ENCODE peak calls at places on chromosomes 4 and X, in seven cellular contexts. U is GM12892, R is GM12878, N is HepG2, A is SK-N-SH, I is K562, V is H1. C is an unnamed sample.

GRCh38 chr4:56469489-56470210 is 2.2 kb downstream of the SRP72 start:
- DNase-seq in U (no peak), R (no peak), N (no peak), A (no peak), I (no peak), V (no peak), C (no peak)

GRCh38 chrX:88937616-88938015 is 190.6 kb downstream of the CPXCR1 start:
- DNase-seq in U (no peak), R (no peak), N (no peak), A (no peak), I (no peak), V (no peak), C (no peak)

GRCh38 chr4:63937961-63938360 is 471.3 kb downstream of the TECRL start:
- DNase-seq in U (no peak), R (no peak), N (no peak), A (no peak), I (no peak), V (no peak), C (no peak)

GRCh38 chr4:188869581-188869980 is 730.3 kb downstream of the TRIML1 start:
- DNase-seq in U (no peak), R (no peak), N (no peak), A (no peak), I (no peak), V (no peak), C (no peak)

GRCh38 chr4:952881-953573 is 20.3 kb downstream of the DGKQ start:
- DNase-seq in U (peak), R (no peak), N (no peak), A (peak), I (no peak), V (no peak), C (peak)

GRCh38 chr4:129806986-129807385 is 711.0 kb downstream of the C4orf33 start:
- DNase-seq in U (no peak), R (no peak), N (no peak), A (no peak), I (no peak), V (no peak), C (no peak)

GRCh38 chr4:57071340-57071739 is 38.8 kb downstream of the IGFBP7 start:
- DNase-seq in U (no peak), R (no peak), N (no peak), A (no peak), I (no peak), V (no peak), C (no peak)

GRCh38 chr4:100367451-100367850 is 150.4 kb downstream of the EMCN start:
- DNase-seq in U (no peak), R (no peak), N (no peak), A (no peak), I (no peak), V (no peak), C (no peak)

GRCh38 chr4:180059216-180059881 is 2183.9 kb upstream of the TENM3 start:
- DNase-seq in U (peak), R (no peak), N (no peak), A (peak), I (no peak), V (peak), C (no peak)

GRCh38 chr4:38129452-38129830 is 169.2 kb downstream of the PTTG2 start:
- DNase-seq in U (no peak), R (no peak), N (no peak), A (no peak), I (no peak), V (no peak), C (no peak)

GRCh38 chr4:113673450-113673849 is 88.1 kb downstream of the CAMK2D start:
- DNase-seq in U (no peak), R (no peak), N (no peak), A (no peak), I (no peak), V (no peak), C (no peak)

GRCh38 chr4:140719022-140719421 is 37.2 kb downstream of the TBC1D9 start:
- DNase-seq in U (no peak), R (no peak), N (no peak), A (no peak), I (no peak), V (no peak), C (no peak)

GRCh38 chr4:5128569-5128968 is 77.3 kb downstream of the STK32B start:
- DNase-seq in U (no peak), R (no peak), N (no peak), A (no peak), I (no peak), V (no peak), C (no peak)

GRCh38 chrX:9729161-9729885 is 36.3 kb downstream of the GPR143 start:
- DNase-seq in U (no peak), R (no peak), N (peak), A (no peak), I (no peak), V (no peak), C (no peak)

GRCh38 chrX:114976321-114976720 is 41.1 kb downstream of the IL13RA2 start:
- DNase-seq in U (no peak), R (no peak), N (no peak), A (no peak), I (no peak), V (no peak), C (no peak)

GRCh38 chr4:176999943-177000543 is 207.3 kb upstream of the VEGFC start:
- DNase-seq in U (no peak), R (no peak), N (no peak), A (no peak), I (no peak), V (no peak), C (no peak)

GRCh38 chrX:111581086-111581485 is 69.6 kb downstream of the SERTM2 start:
- DNase-seq in U (no peak), R (no peak), N (no peak), A (no peak), I (no peak), V (no peak), C (no peak)

GRCh38 chr4:14177987-14178386 is 550.5 kb upstream of the BOD1L1 start:
- DNase-seq in U (no peak), R (peak), N (no peak), A (no peak), I (no peak), V (no peak), C (no peak)

GRCh38 chr4:156686120-156686519 is 285.5 kb downstream of the PDGFC start:
- DNase-seq in U (no peak), R (no peak), N (no peak), A (peak), I (no peak), V (no peak), C (no peak)

GRCh38 chr4:4216668-4217067 is 10.1 kb downstream of the OTOP1 start:
- DNase-seq in U (no peak), R (no peak), N (no peak), A (no peak), I (no peak), V (no peak), C (no peak)

GRCh38 chrX:151973851-151974335 is 583 bp downstream of the GABRE start:
- DNase-seq in U (no peak), R (no peak), N (no peak), A (peak), I (peak), V (no peak), C (no peak)

GRCh38 chr4:44861756-44862155 is 135.4 kb upstream of the GNPDA2 start:
- DNase-seq in U (no peak), R (no peak), N (no peak), A (no peak), I (no peak), V (no peak), C (no peak)

GRCh38 chr4:124135409-124135813 is 577.1 kb downstream of the ANKRD50 start:
- DNase-seq in U (no peak), R (no peak), N (no peak), A (no peak), I (no peak), V (no peak), C (no peak)

GRCh38 chr4:171582961-171583581 is 230.1 kb upstream of the GALNTL6 start:
- DNase-seq in U (no peak), R (no peak), N (no peak), A (no peak), I (no peak), V (no peak), C (no peak)

GRCh38 chr4:10715696-10716095 is 31.1 kb upstream of the CLNK start:
- DNase-seq in U (no peak), R (no peak), N (no peak), A (no peak), I (no peak), V (no peak), C (no peak)

GRCh38 chr4:158945529-158946108 is 157.3 kb upstream of the RAPGEF2 start:
- DNase-seq in U (no peak), R (no peak), N (no peak), A (no peak), I (no peak), V (no peak), C (no peak)

GRCh38 chr4:158946825-158947224 is 156.1 kb upstream of the RAPGEF2 start:
- DNase-seq in U (no peak), R (no peak), N (no peak), A (no peak), I (no peak), V (no peak), C (no peak)

GRCh38 chr4:158949094-158949493 is 153.8 kb upstream of the RAPGEF2 start:
- DNase-seq in U (no peak), R (no peak), N (no peak), A (no peak), I (no peak), V (no peak), C (no peak)

DNA sequence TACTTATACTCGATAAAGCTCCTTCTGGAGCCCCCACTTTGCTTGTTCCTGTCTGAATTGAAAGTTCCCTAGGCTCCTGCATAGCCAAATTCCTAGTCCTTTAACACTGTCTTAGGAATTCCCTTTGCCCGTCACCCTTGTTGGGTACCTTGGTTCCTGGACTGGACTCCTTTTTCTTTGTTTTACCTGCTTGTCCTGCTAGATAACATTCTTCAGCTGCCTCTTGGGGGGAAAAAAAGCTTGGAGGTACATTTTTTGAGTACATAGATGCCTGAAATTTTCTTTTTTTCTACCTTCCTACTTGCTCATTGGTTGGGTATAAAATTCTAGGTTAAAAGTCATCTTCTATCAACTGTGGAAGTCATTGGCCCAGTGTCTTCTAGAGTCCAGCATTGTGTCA is 154.8 kb upstream of the RAPGEF2 start:
- DNase-seq in U (no peak), R (no peak), N (no peak), A (no peak), I (no peak), V (no peak), C (no peak)
- TF ChIP-seq TAF1 in U (no peak), R (no peak), N (no peak), A (no peak), I (no peak), V (no peak), C (no peak)

DNA sequence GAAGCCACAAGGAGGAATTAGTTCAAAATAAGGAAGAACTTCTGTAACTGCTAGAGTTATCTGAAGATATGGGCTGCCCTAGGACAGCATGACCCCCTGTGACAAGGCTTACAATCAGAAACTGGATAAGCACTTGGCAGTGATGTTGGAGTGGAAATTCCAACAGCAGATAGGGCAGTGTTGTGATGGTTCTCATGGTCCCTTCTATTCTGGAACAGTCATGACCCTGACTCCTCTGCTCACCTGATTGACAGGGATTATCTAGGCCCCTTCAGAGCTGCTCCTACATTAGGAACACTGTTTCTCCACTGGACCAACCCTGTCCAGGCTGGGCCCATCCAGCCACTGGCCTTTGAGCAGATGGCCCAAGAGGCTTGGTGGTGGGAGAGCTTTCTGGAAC is 17.9 kb downstream of the NALF2 start:
- DNase-seq in U (no peak), R (no peak), N (no peak), A (no peak), I (no peak), V (no peak), C (no peak)
- TF ChIP-seq TAF1 in U (no peak), R (no peak), N (no peak), A (no peak), I (no peak), V (no peak), C (no peak)

GRCh38 chr4:54274786-54275503 is 45.9 kb downstream of the PDGFRA start:
- DNase-seq in U (no peak), R (no peak), N (no peak), A (no peak), I (no peak), V (no peak), C (no peak)

GRCh38 chr4:54281060-54281781 is 52.1 kb downstream of the PDGFRA start:
- DNase-seq in U (no peak), R (no peak), N (no peak), A (no peak), I (no peak), V (no peak), C (no peak)

GRCh38 chr4:54277691-54278090 is 48.6 kb downstream of the PDGFRA start:
- DNase-seq in U (no peak), R (peak), N (no peak), A (no peak), I (no peak), V (no peak), C (peak)

GRCh38 chr4:54274264-54274663 is 45.2 kb downstream of the PDGFRA start:
- DNase-seq in U (no peak), R (no peak), N (no peak), A (no peak), I (no peak), V (no peak), C (no peak)

DNA sequence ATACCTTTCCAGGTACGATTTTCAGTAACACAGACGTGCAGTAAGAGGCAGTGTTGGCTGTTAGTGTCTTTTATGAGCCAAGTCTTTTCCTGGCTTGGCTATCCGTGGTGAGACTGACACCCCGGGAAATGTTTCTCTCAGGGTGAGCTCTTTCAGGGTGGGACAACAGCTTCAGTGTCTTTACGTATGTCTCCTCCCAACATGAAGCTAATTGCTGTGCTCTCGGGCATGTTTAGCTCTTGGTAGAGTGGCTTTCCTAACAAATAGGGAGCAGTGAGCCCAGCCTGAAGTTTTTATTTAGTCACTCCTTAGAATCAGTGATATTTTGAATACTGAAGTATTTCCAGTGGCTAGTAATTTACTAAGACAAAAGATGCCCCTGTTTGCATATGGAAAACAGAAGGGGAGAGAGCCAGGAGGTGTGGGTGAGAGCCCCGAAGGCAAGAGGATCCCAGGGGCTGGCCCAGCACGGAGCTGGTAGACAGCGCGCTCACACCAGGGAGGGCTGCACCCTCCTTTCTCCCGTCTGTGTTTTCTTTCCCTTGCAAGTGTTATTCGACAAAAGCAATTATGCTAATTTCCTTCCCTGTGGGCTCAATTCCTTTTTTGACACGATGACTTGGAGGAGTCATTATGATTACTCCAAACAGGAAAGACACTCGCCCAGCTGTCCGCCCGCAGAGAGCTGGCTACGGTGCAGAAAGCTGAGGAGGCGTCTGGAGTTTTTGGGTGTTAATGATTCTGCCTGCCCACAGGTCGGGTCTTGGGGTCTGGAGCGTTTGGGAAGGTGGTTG is 47.7 kb downstream of the PDGFRA start:
- DNase-seq in U (no peak), R (no peak), N (no peak), A (no peak), I (no peak), V (peak), C (no peak)
- TF ChIP-seq TAF1 in U (no peak), R (no peak), N (no peak), A (no peak), I (no peak), V (no peak), C (no peak)

GRCh38 chrX:140066262-140066661 is 100.9 kb upstream of the CXorf66 start:
- DNase-seq in U (no peak), R (no peak), N (no peak), A (no peak), I (no peak), V (no peak), C (no peak)

GRCh38 chrX:140071037-140071436 is 105.7 kb upstream of the CXorf66 start:
- DNase-seq in U (no peak), R (no peak), N (no peak), A (no peak), I (no peak), V (no peak), C (no peak)
- TF ChIP-seq TAF1 in U (no peak), R (no peak), N (no peak), A (no peak), I (no peak), V (no peak), C (no peak)